ENCODE peak calls at places on chromosomes 13 and 19, in four cellular contexts. E is heart left ventricle; O is CD4-positive, alpha-beta memory T cell; H is activated CD4-positive, CD25-positive, alpha-beta regulatory T cell. U is an unnamed sample.

GRCh38 chr19:52307275-52307674 is 10.3 kb downstream of the ZNF480 start:
- DNase-seq in E (no peak), O (no peak), H (no peak), U (no peak)

GRCh38 chr13:24264976-24265375 is 44.4 kb upstream of the C1QTNF9 start:
- DNase-seq in E (no peak), O (peak), H (peak), U (no peak)

GRCh38 chr19:6259312-6259861 is 20.4 kb downstream of the MLLT1 start:
- DNase-seq in E (no peak), O (no peak), H (no peak), U (no peak)

GRCh38 chr19:50492303-50493052 is 15.8 kb upstream of the GARIN5A start:
- DNase-seq in E (no peak), O (no peak), H (no peak), U (no peak)

GRCh38 chr19:7542556-7543348 is 7.2 kb downstream of the PNPLA6 start:
- DNase-seq in E (no peak), O (no peak), H (no peak), U (no peak)

GRCh38 chr13:28718186-28718537 is 608 bp downstream of the SLC46A3 start:
- DNase-seq in E (no peak), O (no peak), H (no peak), U (no peak)

GRCh38 chr13:95485518-95486144 is 66.9 kb upstream of the CLDN10 start:
- DNase-seq in E (no peak), O (no peak), H (no peak), U (no peak)

GRCh38 chr19:422213-422916 is 13.4 kb upstream of the C2CD4C start:
- DNase-seq in E (no peak), O (no peak), H (no peak), U (no peak)

GRCh38 chr13:68009546-68009945 is 779.4 kb upstream of the PCDH9 start:
- DNase-seq in E (no peak), O (no peak), H (no peak), U (no peak)

GRCh38 chr19:30330266-30330665 is 41.9 kb upstream of the ZNF536 start:
- DNase-seq in E (no peak), O (no peak), H (no peak), U (no peak)

GRCh38 chr19:31675187-31675913 is 326.1 kb upstream of the TSHZ3 start:
- DNase-seq in E (no peak), O (no peak), H (no peak), U (no peak)

GRCh38 chr13:77986699-77987098 is 68.1 kb upstream of the EDNRB start:
- DNase-seq in E (no peak), O (no peak), H (no peak), U (no peak)

GRCh38 chr19:41999071-41999877 is 5.2 kb upstream of the ATP1A3 start:
- DNase-seq in E (no peak), O (no peak), H (no peak), U (no peak)

GRCh38 chr13:23440821-23441608 is 7.5 kb upstream of the SACS start:
- DNase-seq in E (peak), O (no peak), H (no peak), U (no peak)

GRCh38 chr13:39105110-39105509 is 66.9 kb downstream of the NHLRC3 start:
- DNase-seq in E (no peak), O (no peak), H (no peak), U (no peak)

GRCh38 chr19:13938361-13939027 is at the start of gene PODNL1:
- DNase-seq in E (no peak), O (no peak), H (no peak), U (peak)

GRCh38 chr19:2282062-2282861 is at the start of gene PEAK3:
- DNase-seq in E (peak), O (no peak), H (no peak), U (no peak)

GRCh38 chr19:14300281-14300680 is 81.0 kb upstream of the ADGRE5 start:
- DNase-seq in E (no peak), O (no peak), H (no peak), U (no peak)

GRCh38 chr19:39293394-39293793 is 2.8 kb upstream of the IFNL1 start:
- DNase-seq in E (no peak), O (no peak), H (no peak), U (no peak)

U was measured in NCI-H226.